ENCODE peak calls at places on chromosome 14, in eight cellular contexts. U, S, Q, T, G, M, L and V are unnamed samples. For H3K4me1 and H3K36me3, the result is how much of the 10 kb centered on the place peaks cover.

GRCh38 chr14:92819011-92819410 is 24.9 kb downstream of the GOLGA5 start:
- DNase-seq in U (no peak), S (no peak), Q (no peak), T (no peak), G (no peak), M (no peak), L (no peak), V (no peak)

GRCh38 chr14:82879949-82880535 is 1346.4 kb upstream of the SEL1L start:
- DNase-seq in U (no peak), S (no peak), Q (no peak), T (no peak), G (no peak), M (no peak), L (no peak), V (no peak)

GRCh38 chr14:93333631-93334095 is 827 bp upstream of the BTBD7 start:
- DNase-seq in U (no peak), S (no peak), Q (no peak), T (no peak), G (no peak), M (no peak), L (no peak), V (no peak)

GRCh38 chr14:101781240-101782061 is 19.9 kb downstream of the PPP2R5C start:
- DNase-seq in U (no peak), S (no peak), Q (no peak), T (peak), G (no peak), M (no peak), L (no peak), V (no peak)

GRCh38 chr14:102288139-102288538 is 16.8 kb downstream of the MOK start:
- DNase-seq in U (no peak), S (no peak), Q (no peak), T (no peak), G (no peak), M (no peak), L (no peak), V (no peak)

GRCh38 chr14:94127330-94127729 is 2.1 kb downstream of the IFI27L2 start:
- DNase-seq in U (no peak), S (no peak), Q (no peak), T (no peak), G (no peak), M (no peak), L (no peak), V (no peak)

GRCh38 chr14:94114589-94115067 is 4.1 kb downstream of the IFI27 start:
- DNase-seq in U (no peak), S (no peak), Q (no peak), T (no peak), G (no peak), M (no peak), L (peak), V (no peak)

GRCh38 chr14:77043177-77043983 is 14.9 kb upstream of the IRF2BPL start:
- DNase-seq in U (no peak), S (no peak), Q (no peak), T (no peak), G (no peak), M (no peak), L (no peak), V (no peak)

GRCh38 chr14:52551696-52552062 is 626 bp downstream of the TXNDC16 start:
- DNase-seq in U (peak), S (peak), Q (no peak), T (no peak), G (peak), M (no peak), L (no peak), V (no peak)

GRCh38 chr14:75995372-75996041 is 9.9 kb downstream of the IFT43 start:
- DNase-seq in U (no peak), S (no peak), Q (no peak), T (peak), G (no peak), M (no peak), L (peak), V (peak)

GRCh38 chr14:63205850-63206249 is 1.6 kb downstream of the RHOJ start:
- DNase-seq in U (no peak), S (no peak), Q (no peak), T (no peak), G (no peak), M (no peak), L (no peak), V (no peak)

GRCh38 chr14:58697266-58697926 is 59.6 kb downstream of the DACT1 start:
- DNase-seq in U (no peak), S (no peak), Q (no peak), T (no peak), G (no peak), M (no peak), L (no peak), V (no peak)

GRCh38 chr14:85178869-85179268 is 351.1 kb upstream of the FLRT2 start:
- DNase-seq in U (no peak), S (no peak), Q (no peak), T (no peak), G (no peak), M (no peak), L (no peak), V (no peak)

GRCh38 chr14:79643132-79643531 is 568.2 kb downstream of the DIO2 start:
- DNase-seq in U (no peak), S (no peak), Q (no peak), T (no peak), G (no peak), M (no peak), L (no peak), V (no peak)

GRCh38 chr14:75849496-75849895 is 132.3 kb downstream of the TGFB3 start:
- DNase-seq in U (no peak), S (no peak), Q (no peak), T (no peak), G (no peak), M (no peak), L (no peak), V (no peak)

GRCh38 chr14:56422703-56423213 is 156.8 kb upstream of the TMEM260 start:
- DNase-seq in U (peak), S (peak), Q (peak), T (no peak), G (no peak), M (peak), L (no peak), V (peak)

GRCh38 chr14:100115236-100115635 is 44.2 kb downstream of the DEGS2 start:
- DNase-seq in U (no peak), S (no peak), Q (no peak), T (peak), G (no peak), M (no peak), L (no peak), V (no peak)

GRCh38 chr14:102200690-102201368 is 61.1 kb downstream of the WDR20 start:
- DNase-seq in U (no peak), S (no peak), Q (no peak), T (no peak), G (no peak), M (no peak), L (no peak), V (no peak)

GRCh38 chr14:101101456-101102056 is 198.0 kb upstream of the RTL1 start:
- DNase-seq in U (no peak), S (peak), Q (no peak), T (no peak), G (no peak), M (peak), L (peak), V (no peak)

GRCh38 chr14:78725086-78725485 is 554.9 kb downstream of the NRXN3 start:
- DNase-seq in U (no peak), S (no peak), Q (no peak), T (no peak), G (no peak), M (no peak), L (no peak), V (no peak)

DNA sequence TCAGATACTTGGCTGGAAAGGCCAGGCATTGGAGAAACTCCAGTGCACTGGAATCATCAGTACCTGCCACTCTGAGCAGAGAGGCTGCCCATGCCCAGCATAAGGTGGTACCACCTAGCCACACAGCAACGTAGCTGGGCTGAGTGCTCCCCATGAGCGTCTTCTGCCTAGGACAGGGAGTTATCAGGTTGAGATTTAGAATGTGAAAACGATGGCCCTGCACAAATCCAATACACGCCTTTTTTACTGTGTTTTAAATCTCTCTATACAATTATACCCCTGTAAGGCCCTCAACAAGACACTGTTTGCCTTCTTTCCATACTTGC is 66.7 kb upstream of the PTGR2 start:
- DNase-seq in U (no peak), S (no peak), Q (no peak), T (no peak), G (no peak), M (no peak), L (no peak), V (no peak)
- H3K4me1 ChIP-seq in U (half or more), S (under half), Q (under half), T (half or more), G (under half), M (under half), L (half or more), V (half or more)

DNA sequence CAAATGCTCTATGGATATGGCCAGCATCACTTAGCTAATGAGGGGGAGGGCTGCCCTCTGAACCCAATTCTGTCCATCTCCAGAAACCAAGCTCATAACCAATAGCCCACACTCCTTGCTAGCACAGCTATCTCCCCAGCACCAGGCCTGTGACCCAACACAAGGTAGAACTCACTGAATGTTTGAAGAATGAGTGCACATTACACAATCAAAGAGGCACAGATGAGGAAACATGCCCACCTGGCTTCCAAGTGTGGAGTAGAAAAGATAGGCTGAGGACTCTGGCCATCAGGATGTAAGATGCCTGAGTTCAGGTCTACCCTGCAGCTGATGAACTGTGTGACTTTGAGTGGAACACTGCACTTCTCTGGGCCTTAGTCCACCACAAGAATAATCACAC is 268.4 kb downstream of the BCL11B start:
- DNase-seq in U (no peak), S (no peak), Q (no peak), T (no peak), G (no peak), M (no peak), L (no peak), V (no peak)
- H3K36me3 ChIP-seq in U (under half), S (under half), Q (under half), T (under half), G (under half), M (under half), L (under half), V (under half)

GRCh38 chr14:68509188-68509953 is 283.5 kb downstream of the ZFP36L1 start:
- DNase-seq in U (no peak), S (no peak), Q (no peak), T (no peak), G (no peak), M (no peak), L (no peak), V (no peak)
- H3K4me1 ChIP-seq in U (under half), S (under half), Q (under half), T (half or more), G (under half), M (under half), L (half or more), V (under half)

GRCh38 chr14:21210023-21210422 is 54.2 kb upstream of the OR5AU1 start:
- DNase-seq in U (no peak), S (no peak), Q (no peak), T (no peak), G (no peak), M (no peak), L (no peak), V (no peak)
- H3K36me3 ChIP-seq in U (under half), S (under half), Q (under half), T (half or more), G (half or more), M (under half), L (half or more), V (under half)

DNA sequence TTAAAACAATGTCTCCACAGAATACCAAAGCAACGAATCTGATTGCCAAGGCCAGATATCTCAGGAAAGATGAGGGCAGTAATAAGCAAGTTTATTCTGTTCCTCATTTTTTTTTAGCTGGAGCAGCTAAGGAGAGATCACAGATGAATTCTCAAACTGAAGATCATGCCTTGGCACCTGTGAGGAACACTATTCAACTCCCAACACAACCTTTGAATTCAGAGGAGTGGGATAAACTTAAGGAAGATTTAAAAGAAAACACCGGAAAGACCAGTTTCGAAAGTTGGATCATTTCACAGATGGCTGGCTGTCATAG is 994 bp downstream of the PRORP start:
- DNase-seq in U (no peak), S (no peak), Q (no peak), T (no peak), G (no peak), M (no peak), L (no peak), V (no peak)
- H3K4me1 ChIP-seq in U (under half), S (under half), Q (under half), T (under half), G (under half), M (under half), L (under half), V (under half)

GRCh38 chr14:51180577-51180976 is 59.5 kb upstream of the TMX1 start:
- DNase-seq in U (no peak), S (no peak), Q (no peak), T (no peak), G (no peak), M (no peak), L (no peak), V (no peak)

GRCh38 chr14:51176819-51177218 is 63.2 kb upstream of the TMX1 start:
- DNase-seq in U (no peak), S (no peak), Q (no peak), T (no peak), G (no peak), M (no peak), L (no peak), V (no peak)

GRCh38 chr14:51185754-51186153 is 54.3 kb upstream of the TMX1 start:
- DNase-seq in U (no peak), S (no peak), Q (no peak), T (no peak), G (no peak), M (no peak), L (no peak), V (no peak)

GRCh38 chr14:51185180-51185579 is 54.9 kb upstream of the TMX1 start:
- DNase-seq in U (no peak), S (no peak), Q (no peak), T (no peak), G (no peak), M (no peak), L (no peak), V (no peak)

GRCh38 chr14:51182166-51182565 is 57.9 kb upstream of the TMX1 start:
- DNase-seq in U (no peak), S (no peak), Q (no peak), T (no peak), G (no peak), M (no peak), L (no peak), V (no peak)
- H3K36me3 ChIP-seq in U (under half), S (under half), Q (under half), T (under half), G (under half), M (under half), L (under half), V (under half)

DNA sequence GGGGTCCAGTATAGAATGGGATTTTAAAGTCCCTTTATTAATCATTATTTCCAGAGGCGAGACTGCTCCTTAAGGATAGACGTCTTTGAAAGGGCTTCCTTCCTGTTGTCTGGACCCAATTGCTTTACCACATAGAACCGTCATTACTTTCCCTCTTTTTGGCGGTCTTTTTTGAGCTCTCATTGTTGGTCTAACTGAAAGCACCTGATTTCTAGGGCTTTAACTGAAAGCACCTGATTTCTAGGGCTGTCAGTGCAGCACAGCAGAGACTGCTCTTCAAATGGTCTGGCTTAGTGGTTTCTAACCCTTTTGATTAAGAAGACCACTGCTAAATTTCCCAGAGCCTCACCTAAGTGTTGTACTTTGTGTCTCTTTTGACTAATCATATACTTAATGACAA is 95.8 kb downstream of the PRKCH start:
- DNase-seq in U (no peak), S (no peak), Q (no peak), T (no peak), G (no peak), M (no peak), L (no peak), V (no peak)
- H3K4me1 ChIP-seq in U (under half), S (under half), Q (under half), T (half or more), G (half or more), M (under half), L (under half), V (under half)

GRCh38 chr14:22845821-22846625 is 9.6 kb downstream of the MMP14 start:
- DNase-seq in U (no peak), S (no peak), Q (no peak), T (peak), G (no peak), M (no peak), L (peak), V (no peak)
- H3K36me3 ChIP-seq in U (under half), S (under half), Q (under half), T (half or more), G (under half), M (under half), L (half or more), V (half or more)

GRCh38 chr14:64510825-64511679 is 6.5 kb downstream of the ZBTB1 start:
- DNase-seq in U (peak), S (peak), Q (no peak), T (no peak), G (peak), M (peak), L (peak), V (peak)
- H3K4me1 ChIP-seq in U (under half), S (under half), Q (under half), T (half or more), G (under half), M (under half), L (half or more), V (under half)

DNA sequence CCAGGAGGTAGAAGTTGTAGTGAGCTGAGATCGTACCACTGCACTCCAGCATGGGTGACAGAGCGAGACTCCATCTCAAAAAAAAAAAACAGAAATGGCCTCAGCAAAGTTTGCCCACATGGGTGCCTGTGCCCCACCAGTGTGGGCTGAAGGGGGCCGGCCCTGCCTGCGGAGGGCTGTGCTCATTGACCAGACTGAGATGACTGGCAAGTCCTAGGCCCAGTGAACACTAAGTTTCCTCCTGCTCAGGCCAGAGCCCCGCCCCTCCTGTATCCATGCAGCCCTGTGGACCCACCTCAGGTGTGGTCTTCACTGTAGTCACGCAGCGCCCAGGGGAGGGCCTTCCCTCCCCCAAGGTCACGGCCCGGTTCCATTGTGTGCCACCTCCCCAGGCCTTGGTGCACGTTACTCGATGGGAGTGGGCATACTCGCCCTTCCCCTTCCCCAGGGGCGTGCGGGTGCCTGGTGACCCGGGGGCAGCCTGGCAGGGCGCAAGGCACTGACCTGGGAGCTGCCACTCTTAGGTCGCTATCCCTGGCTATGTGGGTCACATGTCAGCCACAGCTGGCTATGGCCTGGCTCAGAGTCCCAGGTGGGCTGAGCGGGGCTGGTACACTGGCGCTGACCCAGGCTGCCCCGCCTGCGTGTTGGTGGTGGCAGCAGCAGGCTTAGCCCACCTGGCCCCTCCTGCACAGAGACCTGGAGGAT is 16.1 kb downstream of the INF2 start:
- DNase-seq in U (no peak), S (no peak), Q (no peak), T (no peak), G (no peak), M (no peak), L (no peak), V (no peak)
- H3K36me3 ChIP-seq in U (under half), S (under half), Q (under half), T (under half), G (under half), M (under half), L (half or more), V (under half)